ENCODE peak calls at places on chromosomes 7 and 10, in nine cellular contexts. One of them, this sample, is unnamed.

GRCh38 chr10:19498348-19499290 is 317.6 kb upstream of the PLXDC2 start:
- DNase-seq in GM10248: no peak
- DNase-seq in fibroblast of mammary gland: peak; percentile 26
- DNase-seq in progenitor cell of endocrine pancreas: no peak
- DNase-seq in kidney: no peak
- DNase-seq in mammary epithelial cell: no peak
- DNase-seq in epithelial cell of esophagus: peak; percentile 7
- DNase-seq in fibroblast of pulmonary artery: peak; percentile 58
- DNase-seq in bronchial epithelial cell: peak; percentile 8
- DNase-seq in this sample: peak; percentile 70

GRCh38 chr7:148299335-148299734 is 291.2 kb upstream of the C7orf33 start:
- DNase-seq in GM10248: no peak
- DNase-seq in fibroblast of mammary gland: no peak
- DNase-seq in progenitor cell of endocrine pancreas: no peak
- DNase-seq in kidney: no peak
- DNase-seq in mammary epithelial cell: no peak
- DNase-seq in epithelial cell of esophagus: no peak
- DNase-seq in fibroblast of pulmonary artery: no peak
- DNase-seq in bronchial epithelial cell: no peak
- DNase-seq in this sample: no peak

GRCh38 chr10:86687750-86688149 is 19.4 kb downstream of the LDB3 start:
- DNase-seq in GM10248: no peak
- DNase-seq in fibroblast of mammary gland: peak; percentile 12
- DNase-seq in progenitor cell of endocrine pancreas: no peak
- DNase-seq in kidney: no peak
- DNase-seq in mammary epithelial cell: no peak
- DNase-seq in epithelial cell of esophagus: no peak
- DNase-seq in fibroblast of pulmonary artery: peak; percentile 69
- DNase-seq in bronchial epithelial cell: no peak
- DNase-seq in this sample: no peak

GRCh38 chr7:112286294-112287086 is 80.0 kb downstream of the ZNF277 start:
- DNase-seq in GM10248: no peak
- DNase-seq in fibroblast of mammary gland: no peak
- DNase-seq in progenitor cell of endocrine pancreas: no peak
- DNase-seq in kidney: no peak
- DNase-seq in mammary epithelial cell: no peak
- DNase-seq in epithelial cell of esophagus: no peak
- DNase-seq in fibroblast of pulmonary artery: peak; percentile 4
- DNase-seq in bronchial epithelial cell: no peak
- DNase-seq in this sample: no peak

GRCh38 chr7:155000795-155001194 is 2.1 kb downstream of the PAXIP1 start:
- DNase-seq in GM10248: no peak
- DNase-seq in fibroblast of mammary gland: no peak
- DNase-seq in progenitor cell of endocrine pancreas: no peak
- DNase-seq in kidney: no peak
- DNase-seq in mammary epithelial cell: no peak
- DNase-seq in epithelial cell of esophagus: peak; percentile 10
- DNase-seq in fibroblast of pulmonary artery: no peak
- DNase-seq in bronchial epithelial cell: no peak
- DNase-seq in this sample: peak; percentile 20

GRCh38 chr10:103854687-103855423 is 521 bp downstream of the SH3PXD2A start:
- DNase-seq in GM10248: peak; percentile 51
- DNase-seq in fibroblast of mammary gland: peak; percentile 86
- DNase-seq in progenitor cell of endocrine pancreas: peak; percentile 28
- DNase-seq in kidney: no peak
- DNase-seq in mammary epithelial cell: no peak
- DNase-seq in epithelial cell of esophagus: no peak
- DNase-seq in fibroblast of pulmonary artery: no peak
- DNase-seq in bronchial epithelial cell: no peak
- DNase-seq in this sample: peak; percentile 23

GRCh38 chr7:3494890-3495289 is 193.8 kb downstream of the SDK1 start:
- DNase-seq in GM10248: no peak
- DNase-seq in fibroblast of mammary gland: no peak
- DNase-seq in progenitor cell of endocrine pancreas: no peak
- DNase-seq in kidney: no peak
- DNase-seq in mammary epithelial cell: no peak
- DNase-seq in epithelial cell of esophagus: no peak
- DNase-seq in fibroblast of pulmonary artery: no peak
- DNase-seq in bronchial epithelial cell: no peak
- DNase-seq in this sample: no peak

GRCh38 chr7:46776790-46777189 is 805.1 kb downstream of the TNS3 start:
- DNase-seq in GM10248: no peak
- DNase-seq in fibroblast of mammary gland: peak; percentile 60
- DNase-seq in progenitor cell of endocrine pancreas: no peak
- DNase-seq in kidney: no peak
- DNase-seq in mammary epithelial cell: peak; percentile 16
- DNase-seq in epithelial cell of esophagus: peak; percentile 33
- DNase-seq in fibroblast of pulmonary artery: peak; percentile 67
- DNase-seq in bronchial epithelial cell: peak; percentile 29
- DNase-seq in this sample: peak; percentile 47

GRCh38 chr10:123146013-123146891 is 1.7 kb upstream of the HMX2 start:
- DNase-seq in GM10248: peak; percentile 20
- DNase-seq in fibroblast of mammary gland: no peak
- DNase-seq in progenitor cell of endocrine pancreas: peak; percentile 25
- DNase-seq in kidney: no peak
- DNase-seq in mammary epithelial cell: no peak
- DNase-seq in epithelial cell of esophagus: no peak
- DNase-seq in fibroblast of pulmonary artery: no peak
- DNase-seq in bronchial epithelial cell: no peak
- DNase-seq in this sample: no peak

GRCh38 chr10:97685395-97685958 is 1.6 kb downstream of the AVPI1 start:
- DNase-seq in GM10248: no peak
- DNase-seq in fibroblast of mammary gland: peak; percentile 23
- DNase-seq in progenitor cell of endocrine pancreas: no peak
- DNase-seq in kidney: no peak
- DNase-seq in mammary epithelial cell: peak; percentile 58
- DNase-seq in epithelial cell of esophagus: peak; percentile 67
- DNase-seq in fibroblast of pulmonary artery: peak; percentile 36
- DNase-seq in bronchial epithelial cell: peak; percentile 57
- DNase-seq in this sample: peak; percentile 72

GRCh38 chr10:12975266-12975665 is 26.2 kb downstream of the CCDC3 start:
- DNase-seq in GM10248: peak; percentile 23
- DNase-seq in fibroblast of mammary gland: no peak
- DNase-seq in progenitor cell of endocrine pancreas: no peak
- DNase-seq in kidney: no peak
- DNase-seq in mammary epithelial cell: peak; percentile 15
- DNase-seq in epithelial cell of esophagus: peak; percentile 62
- DNase-seq in fibroblast of pulmonary artery: no peak
- DNase-seq in bronchial epithelial cell: peak; percentile 68
- DNase-seq in this sample: peak; percentile 26

GRCh38 chr10:48448796-48449195 is 142.3 kb downstream of the MAPK8 start:
- DNase-seq in GM10248: no peak
- DNase-seq in fibroblast of mammary gland: peak; percentile 86
- DNase-seq in progenitor cell of endocrine pancreas: no peak
- DNase-seq in kidney: peak; percentile 22
- DNase-seq in mammary epithelial cell: peak; percentile 47
- DNase-seq in epithelial cell of esophagus: peak; percentile 63
- DNase-seq in fibroblast of pulmonary artery: peak; percentile 41
- DNase-seq in bronchial epithelial cell: peak; percentile 60
- DNase-seq in this sample: peak; percentile 42

GRCh38 chr7:148672041-148672440 is 26.7 kb upstream of the CUL1 start:
- DNase-seq in GM10248: no peak
- DNase-seq in fibroblast of mammary gland: no peak
- DNase-seq in progenitor cell of endocrine pancreas: no peak
- DNase-seq in kidney: no peak
- DNase-seq in mammary epithelial cell: peak; percentile 38
- DNase-seq in epithelial cell of esophagus: peak; percentile 9
- DNase-seq in fibroblast of pulmonary artery: no peak
- DNase-seq in bronchial epithelial cell: peak; percentile 23
- DNase-seq in this sample: no peak

GRCh38 chr7:157669768-157670345 is 333.1 kb downstream of the DNAJB6 start:
- DNase-seq in GM10248: no peak
- DNase-seq in fibroblast of mammary gland: no peak
- DNase-seq in progenitor cell of endocrine pancreas: no peak
- DNase-seq in kidney: peak; percentile 60
- DNase-seq in mammary epithelial cell: no peak
- DNase-seq in epithelial cell of esophagus: no peak
- DNase-seq in fibroblast of pulmonary artery: no peak
- DNase-seq in bronchial epithelial cell: no peak
- DNase-seq in this sample: no peak

GRCh38 chr10:58152698-58153263 is 114.9 kb downstream of the IPMK start:
- DNase-seq in GM10248: peak; percentile 20
- DNase-seq in fibroblast of mammary gland: peak; percentile 75
- DNase-seq in progenitor cell of endocrine pancreas: no peak
- DNase-seq in kidney: no peak
- DNase-seq in mammary epithelial cell: peak; percentile 52
- DNase-seq in epithelial cell of esophagus: peak; percentile 71
- DNase-seq in fibroblast of pulmonary artery: peak; percentile 76
- DNase-seq in bronchial epithelial cell: peak; percentile 54
- DNase-seq in this sample: peak; percentile 80

GRCh38 chr7:156968183-156968582 is 18.7 kb downstream of the NOM1 start:
- DNase-seq in GM10248: no peak
- DNase-seq in fibroblast of mammary gland: no peak
- DNase-seq in progenitor cell of endocrine pancreas: no peak
- DNase-seq in kidney: no peak
- DNase-seq in mammary epithelial cell: no peak
- DNase-seq in epithelial cell of esophagus: no peak
- DNase-seq in fibroblast of pulmonary artery: no peak
- DNase-seq in bronchial epithelial cell: no peak
- DNase-seq in this sample: no peak

DNA sequence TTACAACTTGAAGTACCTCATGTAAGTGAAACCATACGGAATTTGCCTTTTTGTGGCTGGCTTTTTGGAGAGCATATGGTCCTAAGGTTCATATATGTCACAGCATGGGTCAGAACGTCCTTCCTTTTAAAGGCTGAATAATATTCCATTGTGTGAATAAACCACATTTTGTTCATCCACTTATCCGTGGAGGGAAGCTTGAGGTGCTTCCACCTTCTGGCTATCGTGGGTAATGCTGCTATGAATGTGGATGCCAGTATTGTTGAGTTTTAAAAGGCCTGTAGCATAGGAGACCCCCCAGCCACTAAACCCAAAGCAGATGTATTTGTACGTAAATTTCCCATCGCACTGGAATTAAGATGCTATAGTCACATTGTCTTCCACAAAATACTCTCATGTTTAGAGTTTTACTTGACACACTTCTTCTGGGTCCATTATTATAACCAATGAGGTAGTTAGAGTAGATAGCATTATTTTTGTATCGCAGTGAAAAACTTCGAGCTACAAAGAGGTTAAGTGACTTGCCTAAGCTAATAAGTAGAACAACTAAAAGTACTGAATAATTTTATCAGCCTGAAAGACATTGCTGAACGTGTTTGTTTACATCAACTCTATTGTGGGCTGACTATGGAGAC is 182.9 kb upstream of the CTBP2 start:
- DNase-seq in GM10248: no peak
- DNase-seq in fibroblast of mammary gland: peak; percentile 39
- DNase-seq in progenitor cell of endocrine pancreas: no peak
- DNase-seq in kidney: no peak
- DNase-seq in mammary epithelial cell: peak; percentile 9
- DNase-seq in epithelial cell of esophagus: peak; percentile 52
- DNase-seq in fibroblast of pulmonary artery: peak; percentile 50
- DNase-seq in bronchial epithelial cell: peak; percentile 40
- DNase-seq in this sample: peak; percentile 45
- TF ChIP-seq CTCF in GM10248: peak; percentile 50
- TF ChIP-seq CTCF in fibroblast of mammary gland: peak; percentile 68
- TF ChIP-seq CTCF in progenitor cell of endocrine pancreas: peak; percentile 53
- TF ChIP-seq CTCF in kidney: peak; percentile 53
- TF ChIP-seq CTCF in mammary epithelial cell: peak; percentile 60
- TF ChIP-seq CTCF in epithelial cell of esophagus: peak; percentile 81
- TF ChIP-seq CTCF in fibroblast of pulmonary artery: peak; percentile 70
- TF ChIP-seq CTCF in bronchial epithelial cell: peak; percentile 55
- TF ChIP-seq CTCF in this sample: peak; percentile 44

GRCh38 chr7:26291699-26292538 is at the start of gene SNX10:
- DNase-seq in GM10248: peak; percentile 76
- DNase-seq in fibroblast of mammary gland: no peak
- DNase-seq in progenitor cell of endocrine pancreas: peak; percentile 59
- DNase-seq in kidney: peak; percentile 86
- DNase-seq in mammary epithelial cell: peak; percentile 57
- DNase-seq in epithelial cell of esophagus: peak; percentile 65
- DNase-seq in fibroblast of pulmonary artery: no peak
- DNase-seq in bronchial epithelial cell: peak; percentile 39
- DNase-seq in this sample: peak; percentile 58
- TF ChIP-seq CTCF in GM10248: peak; percentile 85
- TF ChIP-seq CTCF in fibroblast of mammary gland: peak; percentile 3
- TF ChIP-seq CTCF in progenitor cell of endocrine pancreas: peak; percentile 44
- TF ChIP-seq CTCF in kidney: peak; percentile 53
- TF ChIP-seq CTCF in mammary epithelial cell: peak; percentile 45
- TF ChIP-seq CTCF in epithelial cell of esophagus: peak; percentile 17
- TF ChIP-seq CTCF in fibroblast of pulmonary artery: no peak
- TF ChIP-seq CTCF in bronchial epithelial cell: peak; percentile 37
- TF ChIP-seq CTCF in this sample: peak; percentile 12

DNA sequence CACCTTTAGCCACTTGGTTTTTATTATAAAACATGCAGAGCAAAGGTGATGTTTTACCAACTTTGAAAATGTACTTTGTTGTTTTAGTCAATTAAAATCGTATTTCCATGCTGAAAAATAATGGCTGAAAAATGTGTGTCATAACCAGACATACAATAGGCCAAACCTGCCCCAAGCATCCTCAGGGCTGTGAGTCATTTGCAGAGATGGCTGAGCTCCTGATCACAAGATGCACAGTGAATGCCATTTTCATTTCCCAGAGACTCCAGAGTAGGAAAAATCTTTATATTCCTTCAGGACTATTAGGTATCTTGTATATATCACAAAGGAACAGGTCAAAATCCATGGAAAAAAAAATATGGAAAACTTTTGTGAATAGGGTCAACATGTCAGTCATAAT is 87.6 kb upstream of the DKK1 start:
- DNase-seq in GM10248: no peak
- DNase-seq in fibroblast of mammary gland: peak; percentile 75
- DNase-seq in progenitor cell of endocrine pancreas: no peak
- DNase-seq in kidney: no peak
- DNase-seq in mammary epithelial cell: peak; percentile 77
- DNase-seq in epithelial cell of esophagus: peak; percentile 88
- DNase-seq in fibroblast of pulmonary artery: peak; percentile 65
- DNase-seq in bronchial epithelial cell: peak; percentile 85
- DNase-seq in this sample: peak; percentile 55
- TF ChIP-seq CTCF in GM10248: no peak
- TF ChIP-seq CTCF in fibroblast of mammary gland: no peak
- TF ChIP-seq CTCF in progenitor cell of endocrine pancreas: no peak
- TF ChIP-seq CTCF in kidney: no peak
- TF ChIP-seq CTCF in mammary epithelial cell: no peak
- TF ChIP-seq CTCF in epithelial cell of esophagus: no peak
- TF ChIP-seq CTCF in fibroblast of pulmonary artery: no peak
- TF ChIP-seq CTCF in bronchial epithelial cell: no peak
- TF ChIP-seq CTCF in this sample: no peak

GRCh38 chr7:122885583-122886356 is 490 bp downstream of the CADPS2 start:
- DNase-seq in GM10248: peak; percentile 39
- DNase-seq in fibroblast of mammary gland: peak; percentile 24
- DNase-seq in progenitor cell of endocrine pancreas: peak; percentile 30
- DNase-seq in kidney: peak; percentile 77
- DNase-seq in mammary epithelial cell: peak; percentile 57
- DNase-seq in epithelial cell of esophagus: peak; percentile 36
- DNase-seq in fibroblast of pulmonary artery: peak; percentile 46
- DNase-seq in bronchial epithelial cell: peak; percentile 26
- DNase-seq in this sample: peak; percentile 64
- TF ChIP-seq CTCF in GM10248: no peak
- TF ChIP-seq CTCF in fibroblast of mammary gland: peak; percentile 5
- TF ChIP-seq CTCF in progenitor cell of endocrine pancreas: no peak
- TF ChIP-seq CTCF in kidney: no peak
- TF ChIP-seq CTCF in mammary epithelial cell: no peak
- TF ChIP-seq CTCF in epithelial cell of esophagus: no peak
- TF ChIP-seq CTCF in fibroblast of pulmonary artery: peak; percentile 16
- TF ChIP-seq CTCF in bronchial epithelial cell: peak; percentile 16
- TF ChIP-seq CTCF in this sample: no peak